ENCODE peak calls at places on chromosomes 16 and 17, in nine cellular contexts. V is body of pancreas, N is heart right ventricle, H is dorsolateral prefrontal cortex, I is IMR-90, Y is fibroblast of lung, A is A549, X is RWPE1, U is tibial artery. Z is an unnamed sample.

GRCh38 chr17:15231851-15232516 is 33.1 kb downstream of the PMP22 start:
- DNase-seq in U (no peak), Y (no peak), V (no peak), X (no peak), H (peak), A (no peak), N (no peak), I (no peak), Z (no peak)

GRCh38 chr17:57032343-57032742 is 52.7 kb upstream of the AKAP1 start:
- DNase-seq in X (no peak), Y (no peak), H (no peak), N (peak), U (peak), I (no peak), V (peak), A (no peak), Z (peak)

GRCh38 chr17:50508573-50509460 is 578 bp downstream of the MYCBPAP start:
- DNase-seq in A (no peak), I (no peak), N (no peak), V (no peak), U (no peak), Y (no peak), X (no peak), H (no peak), Z (no peak)

GRCh38 chr16:30335598-30336474 is 19.3 kb downstream of the CD2BP2 start:
- DNase-seq in I (no peak), U (no peak), V (peak), Y (peak), A (no peak), N (no peak), X (no peak), H (no peak), Z (peak)

GRCh38 chr16:79970551-79971236 is 370.2 kb upstream of the MAF start:
- DNase-seq in I (no peak), U (no peak), V (peak), A (no peak), X (no peak), H (no peak), Y (peak), N (peak), Z (no peak)

GRCh38 chr16:7688811-7689210 is 356.2 kb downstream of the RBFOX1 start:
- DNase-seq in A (no peak), H (no peak), N (no peak), Y (no peak), X (no peak), V (no peak), I (no peak), U (no peak), Z (no peak)

GRCh38 chr17:9330903-9331272 is 244.7 kb downstream of the STX8 start:
- DNase-seq in U (no peak), I (no peak), H (no peak), V (no peak), X (no peak), Y (no peak), N (no peak), A (no peak), Z (no peak)

GRCh38 chr17:50565559-50566350 is 5.2 kb downstream of the CACNA1G start:
- DNase-seq in V (no peak), N (no peak), Y (no peak), A (peak), I (peak), U (no peak), X (no peak), H (no peak), Z (no peak)

GRCh38 chr17:15377608-15378007 is 36.2 kb upstream of the TEKT3 start:
- DNase-seq in V (peak), X (no peak), Y (peak), I (peak), H (no peak), N (no peak), U (no peak), A (no peak), Z (no peak)

GRCh38 chr17:82705756-82706155 is 7.3 kb upstream of the RAB40B start:
- DNase-seq in A (no peak), I (no peak), X (no peak), Y (no peak), U (no peak), H (no peak), N (no peak), V (no peak), Z (no peak)

GRCh38 chr17:82710499-82711232 is 5.8 kb upstream of the FN3KRP start:
- DNase-seq in I (no peak), N (no peak), X (no peak), U (no peak), Y (no peak), A (no peak), V (no peak), H (no peak), Z (no peak)

GRCh38 chr17:82709024-82709675 is 7.4 kb upstream of the FN3KRP start:
- DNase-seq in H (no peak), Y (no peak), A (peak), U (no peak), X (no peak), I (no peak), V (no peak), N (no peak), Z (no peak)

GRCh38 chr17:82713015-82713723 is 3.3 kb upstream of the FN3KRP start:
- DNase-seq in H (no peak), V (no peak), A (no peak), I (no peak), U (no peak), Y (no peak), X (no peak), N (no peak), Z (no peak)

DNA sequence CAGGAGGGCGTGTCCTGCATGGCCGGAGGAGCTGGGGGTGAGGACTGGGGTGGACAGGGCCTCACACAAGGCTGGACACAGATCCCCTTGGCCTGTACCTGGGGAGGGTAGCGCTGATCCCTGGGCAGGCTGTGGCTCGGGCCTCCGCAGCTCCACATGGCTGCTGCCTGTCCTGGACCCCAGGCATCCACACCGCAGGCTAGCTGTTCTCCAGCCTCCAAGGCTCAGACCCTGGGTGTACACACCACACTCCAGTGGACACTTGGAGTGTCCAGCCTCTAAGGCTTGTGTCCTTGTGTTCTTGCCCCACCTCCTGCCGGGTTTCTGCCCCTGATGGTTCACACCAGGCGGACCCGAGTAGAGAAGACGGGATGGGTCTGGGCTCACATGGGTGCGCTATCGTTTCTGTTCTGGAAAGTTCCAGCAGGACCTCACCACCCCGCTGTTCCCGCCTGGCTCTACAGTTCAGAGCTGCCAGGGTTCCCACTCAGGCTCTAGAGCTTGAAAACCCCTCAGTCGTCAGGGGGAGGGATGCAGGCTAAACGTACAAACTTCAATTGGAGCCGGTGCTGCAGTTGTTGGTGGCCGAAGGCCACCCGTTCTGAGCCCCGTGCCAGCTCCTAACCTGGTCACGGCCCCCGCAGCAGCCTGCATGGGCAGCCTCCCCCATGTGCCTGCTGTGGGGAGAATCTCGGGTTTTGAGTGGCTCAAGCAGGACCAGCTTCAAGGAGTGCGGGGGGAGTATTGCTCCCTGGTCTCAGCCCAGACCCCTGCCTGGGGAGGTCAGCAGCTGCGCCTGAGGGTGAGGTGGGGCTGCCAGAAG is 6.6 kb upstream of the FN3KRP start:
- DNase-seq in N (no peak), Y (no peak), H (no peak), A (no peak), U (no peak), I (no peak), V (no peak), X (no peak), Z (no peak)
- TF ChIP-seq CTCF in N (no peak), Y (no peak), H (no peak), A (no peak), U (no peak), I (no peak), V (no peak), X (no peak), Z (no peak)

GRCh38 chr17:7177954-7178477 is 1.2 kb downstream of the ASGR1 start:
- DNase-seq in A (peak), X (no peak), U (no peak), Y (peak), H (no peak), N (no peak), I (peak), V (no peak), Z (no peak)
- H3K27ac ChIP-seq in A (peak), X (no peak), U (no peak), Y (no peak), H (peak), N (no peak), I (no peak), V (no peak), Z (no peak)

GRCh38 chr16:70437017-70437581 is 1.8 kb downstream of the ST3GAL2 start:
- DNase-seq in H (no peak), V (no peak), X (no peak), N (no peak), U (no peak), Y (peak), I (peak), A (no peak), Z (no peak)

GRCh38 chr16:70437582-70438324 is 1.1 kb downstream of the ST3GAL2 start:
- DNase-seq in A (no peak), X (no peak), I (peak), N (no peak), Y (peak), V (peak), U (no peak), H (no peak), Z (no peak)

GRCh38 chr16:70441406-70441990 is 2.6 kb upstream of the ST3GAL2 start:
- DNase-seq in H (no peak), U (no peak), V (no peak), Y (no peak), N (no peak), X (no peak), I (no peak), A (no peak), Z (no peak)

GRCh38 chr16:70438325-70438982 is 446 bp downstream of the ST3GAL2 start:
- DNase-seq in V (peak), I (no peak), N (peak), X (no peak), H (peak), A (no peak), U (peak), Y (peak), Z (no peak)

DNA sequence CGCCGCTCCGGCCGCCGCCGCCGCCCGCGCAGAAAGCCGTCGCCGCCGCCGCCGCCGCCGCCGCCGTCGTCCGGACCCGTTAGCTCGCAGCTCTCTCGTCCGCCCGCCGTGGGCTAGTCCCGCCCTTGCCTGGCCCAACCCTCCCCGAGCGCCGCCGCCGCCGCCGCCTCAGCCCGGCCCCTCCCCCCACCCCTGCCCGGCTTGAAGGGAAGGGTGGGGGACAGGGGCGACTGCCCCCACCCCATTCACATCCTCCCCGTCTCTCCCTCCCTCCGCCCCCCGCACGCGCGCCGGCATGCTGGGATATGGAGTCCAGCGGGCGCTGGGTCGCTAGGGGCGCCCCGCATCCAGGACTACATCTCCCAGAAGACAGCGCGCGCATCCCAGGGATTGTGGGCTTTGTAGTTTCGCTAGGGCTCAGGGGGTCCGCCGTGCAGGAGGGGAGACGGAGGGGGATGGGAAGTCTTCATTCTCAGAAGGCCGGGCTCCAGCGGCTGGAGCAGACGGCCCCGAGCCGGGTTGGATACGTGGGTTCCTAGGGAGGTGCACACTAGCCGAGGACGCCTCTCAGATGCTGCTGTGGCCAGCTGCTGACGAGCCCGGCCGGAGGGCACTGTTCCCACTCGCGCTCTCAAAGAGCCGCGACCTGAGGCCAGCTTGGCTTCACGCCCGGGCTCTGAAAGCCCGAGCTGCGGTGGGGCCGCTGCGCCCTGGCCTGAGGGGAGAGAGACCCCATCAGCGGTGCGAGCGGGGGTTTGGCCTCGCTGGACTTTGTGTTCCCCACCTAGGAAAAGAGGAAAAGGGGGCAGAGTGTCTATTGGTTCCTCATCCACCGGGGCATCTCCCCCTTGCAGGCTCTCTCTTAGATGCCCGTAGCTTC is at the start of gene ST3GAL2:
- DNase-seq in X (peak), A (peak), H (peak), Y (peak), I (peak), N (peak), U (peak), V (peak), Z (peak)
- TF ChIP-seq CTCF in X (no peak), A (no peak), H (no peak), Y (no peak), I (no peak), N (no peak), U (peak), V (peak), Z (no peak)

GRCh38 chr16:20612551-20613470 is 36.6 kb upstream of the ACSM2B start:
- DNase-seq in U (peak), A (no peak), Y (no peak), I (no peak), X (no peak), V (peak), N (peak), H (no peak), Z (peak)
- H3K27ac ChIP-seq in U (peak), A (no peak), Y (no peak), I (no peak), X (no peak), V (peak), N (no peak), H (no peak), Z (peak)

GRCh38 chr16:25066747-25067631 is 44.6 kb upstream of the LCMT1 start:
- DNase-seq in V (peak), X (peak), H (peak), Y (peak), U (peak), N (peak), I (peak), A (peak), Z (peak)
- TF ChIP-seq CTCF in V (no peak), X (no peak), H (no peak), Y (no peak), U (no peak), N (no peak), I (no peak), A (no peak), Z (no peak)

GRCh38 chr16:53078765-53079484 is 24.1 kb downstream of the CHD9 start:
- DNase-seq in H (no peak), N (no peak), U (no peak), I (peak), Y (no peak), A (no peak), V (no peak), X (no peak), Z (no peak)

GRCh38 chr16:53081686-53082407 is 27.1 kb downstream of the CHD9 start:
- DNase-seq in I (no peak), U (no peak), A (no peak), N (no peak), Y (no peak), V (no peak), H (no peak), X (no peak), Z (no peak)

GRCh38 chr16:53081032-53081424 is 26.2 kb downstream of the CHD9 start:
- DNase-seq in N (no peak), V (no peak), X (no peak), Y (no peak), H (no peak), A (no peak), U (no peak), I (no peak), Z (no peak)

GRCh38 chr16:53082509-53082908 is 27.7 kb downstream of the CHD9 start:
- DNase-seq in N (no peak), U (no peak), H (no peak), X (no peak), I (no peak), V (no peak), A (no peak), Y (no peak), Z (no peak)

DNA sequence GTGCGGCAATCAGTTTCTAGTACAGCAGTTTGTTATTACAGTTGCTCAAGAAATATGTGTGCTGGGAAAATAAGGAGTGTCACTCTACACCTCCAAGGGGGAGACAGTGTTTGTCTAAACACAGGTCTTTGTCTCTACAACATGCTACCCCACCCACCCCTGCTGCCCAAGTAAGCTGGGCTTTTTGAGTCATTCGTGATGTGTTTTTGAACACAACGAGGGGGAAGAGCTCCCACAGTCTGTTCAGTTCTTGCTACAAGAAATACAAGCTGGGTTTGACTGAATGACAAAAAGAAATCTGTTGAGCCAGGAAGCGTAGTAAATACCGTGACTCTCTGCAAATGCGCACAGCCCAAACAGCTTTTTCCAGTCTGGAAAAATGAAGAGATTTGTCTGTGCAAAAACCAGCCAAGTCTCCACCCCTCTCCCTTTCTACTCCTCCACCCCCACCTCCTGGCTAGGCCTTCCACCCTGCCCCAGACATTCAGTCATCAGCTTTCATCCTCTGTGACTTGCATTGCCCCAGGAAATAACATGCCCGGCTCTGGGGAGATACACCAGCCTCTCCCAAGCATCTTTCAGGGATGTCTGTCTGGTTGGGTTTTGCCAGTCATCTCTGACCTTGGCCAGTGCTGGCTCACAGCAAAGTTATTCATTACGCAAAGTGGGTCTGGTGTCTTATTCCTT is 25.7 kb downstream of the CHD9 start:
- DNase-seq in X (peak), I (peak), Y (peak), H (no peak), N (peak), A (peak), V (peak), U (peak), Z (no peak)
- H3K27ac ChIP-seq in X (peak), I (peak), Y (peak), H (no peak), N (peak), A (peak), V (peak), U (peak), Z (peak)

DNA sequence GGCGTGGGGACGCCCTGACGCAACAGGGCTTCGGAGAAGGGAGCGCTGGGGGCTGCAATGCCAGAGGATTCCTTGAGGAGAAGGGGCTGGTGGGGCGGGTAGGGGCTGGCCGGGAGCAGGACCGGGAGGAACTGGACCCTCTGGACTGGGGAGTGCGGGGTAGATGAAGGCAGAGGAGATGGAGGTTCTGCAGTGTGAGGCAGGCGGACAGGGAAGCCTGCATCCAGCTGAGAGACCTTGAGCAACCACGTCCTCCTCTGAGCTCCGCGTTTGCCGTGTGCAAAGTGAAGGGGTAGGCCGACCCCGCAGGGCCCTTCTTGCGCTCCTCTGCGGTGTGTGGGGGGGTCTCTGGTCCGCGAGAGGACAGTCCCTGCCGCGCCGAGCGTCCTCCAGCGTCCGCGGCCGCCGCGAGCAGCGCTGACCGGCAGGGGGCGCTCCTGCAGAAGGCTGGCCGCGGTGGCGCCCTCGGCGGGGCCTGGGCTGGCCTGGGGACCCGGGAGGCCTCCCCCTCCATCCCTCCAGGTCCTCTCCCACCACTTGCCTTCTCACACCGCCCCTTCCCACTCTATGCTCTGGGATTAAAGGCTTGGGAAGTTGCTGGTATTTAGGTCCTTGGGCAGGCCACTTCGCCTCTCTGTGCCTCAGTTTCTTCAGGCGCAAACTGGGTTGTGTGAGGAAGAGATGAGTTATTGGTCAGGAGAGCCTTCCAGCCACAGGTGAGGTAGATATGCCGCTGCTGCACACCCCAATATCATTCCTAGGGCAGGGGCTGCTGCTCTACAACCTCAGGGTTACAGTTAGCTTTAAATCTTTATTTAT is 9.6 kb upstream of the WNT9B start:
- DNase-seq in A (peak), I (no peak), H (no peak), X (no peak), U (no peak), N (no peak), Y (no peak), V (peak), Z (no peak)
- TF ChIP-seq CTCF in A (peak), I (peak), H (peak), X (peak), U (peak), N (peak), Y (peak), V (peak), Z (peak)

GRCh38 chr16:65624696-65625095 is 502.8 kb upstream of the CDH11 start:
- DNase-seq in N (no peak), H (no peak), V (no peak), X (no peak), Y (peak), U (no peak), A (no peak), I (no peak), Z (no peak)
- H3K27ac ChIP-seq in N (no peak), H (no peak), V (no peak), X (no peak), Y (no peak), U (no peak), A (no peak), I (no peak), Z (no peak)

Z was measured in upper lobe of right lung.